ENCODE peak calls at places on chromosomes 6 and 20, in eight cellular contexts. P is psoas muscle, G is pancreas, D is fibroblast of lung, S is kidney, K is ovary, T is OCI-LY7, C is esophagus squamous epithelium. A is an unnamed sample.

GRCh38 chr6:166633732-166634535 is 6.9 kb upstream of the RPS6KA2 start:
- DNase-seq in K (no peak), P (peak), G (peak), C (no peak), T (no peak), S (no peak), D (peak), A (peak)

GRCh38 chr6:156849806-156850205 is 72.6 kb downstream of the ARID1B start:
- DNase-seq in D (no peak), K (no peak), C (no peak), P (no peak), G (no peak), S (no peak), T (peak), A (no peak)

GRCh38 chr6:30171677-30172471 is 8.5 kb downstream of the TRIM15 start:
- DNase-seq in D (peak), P (no peak), G (no peak), K (peak), S (no peak), C (no peak), T (peak), A (no peak)

GRCh38 chr6:95923518-95923917 is 92.3 kb upstream of the FUT9 start:
- DNase-seq in P (no peak), K (no peak), G (peak), D (no peak), T (peak), S (no peak), C (no peak), A (no peak)

GRCh38 chr20:41002842-41003142 is 25.8 kb upstream of the TOP1 start:
- DNase-seq in T (no peak), S (peak), P (no peak), C (no peak), D (no peak), G (no peak), K (no peak), A (no peak)

GRCh38 chr6:26336355-26337198 is 28.4 kb upstream of the BTN3A2 start:
- DNase-seq in D (peak), G (no peak), T (peak), C (no peak), S (no peak), P (no peak), K (no peak), A (no peak)

GRCh38 chr20:62177307-62177706 is 5.5 kb upstream of the MTG2 start:
- DNase-seq in K (no peak), C (no peak), D (no peak), G (no peak), S (no peak), T (no peak), P (no peak), A (no peak)

GRCh38 chr20:57023007-57023406 is 243.4 kb downstream of the BMP7 start:
- DNase-seq in T (no peak), G (no peak), K (no peak), P (no peak), C (no peak), D (no peak), S (no peak), A (no peak)

GRCh38 chr6:27275025-27275956 is 27.8 kb downstream of the PRSS16 start:
- DNase-seq in P (no peak), C (no peak), K (no peak), T (no peak), G (no peak), S (no peak), D (no peak), A (no peak)

GRCh38 chr20:10674684-10675455 is 1.1 kb upstream of the JAG1 start:
- DNase-seq in P (peak), C (no peak), G (peak), K (peak), D (peak), T (peak), S (peak), A (peak)

GRCh38 chr6:42428326-42429041 is 23.2 kb downstream of the TRERF1 start:
- DNase-seq in T (no peak), G (peak), S (peak), C (no peak), K (no peak), P (peak), D (peak), A (no peak)

GRCh38 chr6:36853325-36853724 is 14.1 kb upstream of the CPNE5 start:
- DNase-seq in S (no peak), G (no peak), K (no peak), P (no peak), C (no peak), T (no peak), D (peak), A (no peak)

GRCh38 chr6:87909849-87910248 is 137.8 kb upstream of the SPACA1 start:
- DNase-seq in D (peak), T (no peak), C (no peak), S (no peak), G (no peak), P (no peak), K (no peak), A (no peak)

GRCh38 chr6:138088307-138088744 is 18.9 kb downstream of the PERP start:
- DNase-seq in D (peak), C (no peak), G (peak), S (no peak), K (no peak), T (no peak), P (no peak), A (no peak)

GRCh38 chr20:20407891-20408805 is 40.2 kb downstream of the INSM1 start:
- DNase-seq in C (no peak), G (no peak), K (no peak), T (no peak), P (no peak), S (no peak), D (peak), A (no peak)

GRCh38 chr20:49278817-49279676 is 1.2 kb upstream of the ZNFX1 start:
- DNase-seq in K (peak), G (peak), D (no peak), C (no peak), S (no peak), P (no peak), T (peak), A (no peak)

GRCh38 chr6:144266091-144266649 is 19.0 kb upstream of the UTRN start:
- DNase-seq in T (no peak), P (peak), K (peak), G (peak), D (peak), C (peak), S (no peak), A (peak)

GRCh38 chr20:24522452-24523330 is 53.3 kb downstream of the SYNDIG1 start:
- DNase-seq in K (no peak), G (no peak), T (no peak), C (no peak), S (no peak), D (no peak), P (no peak), A (no peak)

GRCh38 chr6:149210376-149210775 is 107.1 kb upstream of the TAB2 start:
- DNase-seq in K (no peak), P (no peak), G (no peak), S (no peak), D (peak), T (no peak), C (no peak), A (no peak)

GRCh38 chr6:149963212-149963461 is 606 bp upstream of the ULBP1 start:
- DNase-seq in S (no peak), C (no peak), D (peak), P (no peak), G (peak), T (peak), K (no peak), A (no peak)

GRCh38 chr6:156279306-156279969 is 497.7 kb upstream of the ARID1B start:
- DNase-seq in T (peak), K (no peak), P (no peak), D (no peak), G (no peak), S (no peak), C (no peak), A (no peak)

GRCh38 chr20:51059862-51060261 is 37.0 kb upstream of the KCNG1 start:
- DNase-seq in G (no peak), S (no peak), D (peak), K (no peak), C (no peak), P (no peak), T (no peak), A (no peak)

GRCh38 chr6:13272131-13273046 is 55.9 kb downstream of the TBC1D7 start:
- DNase-seq in S (peak), C (no peak), D (peak), K (no peak), G (no peak), P (peak), T (peak), A (no peak)

GRCh38 chr6:169913096-169913615 is 161.7 kb downstream of the ERMARD start:
- DNase-seq in G (no peak), S (no peak), D (no peak), P (no peak), K (no peak), C (no peak), T (no peak), A (no peak)

GRCh38 chr6:148709577-148709976 is 37.3 kb upstream of the UST start:
- DNase-seq in D (peak), P (no peak), G (no peak), S (no peak), C (no peak), K (no peak), T (no peak), A (no peak)

GRCh38 chr6:155434117-155434516 is 21.5 kb downstream of the NOX3 start:
- DNase-seq in C (no peak), D (no peak), G (no peak), P (no peak), T (no peak), K (no peak), S (no peak), A (no peak)

GRCh38 chr6:75084872-75085381 is 120.9 kb downstream of the COL12A1 start:
- DNase-seq in C (no peak), G (peak), K (peak), T (no peak), P (no peak), S (peak), D (no peak), A (no peak)

GRCh38 chr6:89667872-89668556 is 29.5 kb upstream of the LYRM2 start:
- DNase-seq in K (no peak), S (no peak), P (no peak), C (no peak), D (peak), G (no peak), T (no peak), A (no peak)

GRCh38 chr6:119110601-119111548 is 32.4 kb upstream of the FAM184A start:
- DNase-seq in G (peak), K (no peak), C (no peak), S (no peak), P (no peak), T (peak), D (peak), A (no peak)

GRCh38 chr20:8946036-8946926 is 122.6 kb upstream of the PLCB4 start:
- DNase-seq in C (no peak), G (no peak), K (no peak), S (no peak), D (no peak), P (no peak), T (no peak), A (no peak)

GRCh38 chr6:49806145-49806544 is 19.1 kb upstream of the PGK2 start:
- DNase-seq in C (no peak), D (no peak), T (no peak), G (no peak), P (no peak), S (no peak), K (no peak), A (no peak)

GRCh38 chr20:61710108-61710507 is 355.6 kb downstream of the TAF4 start:
- DNase-seq in C (no peak), G (no peak), P (no peak), S (no peak), K (no peak), T (no peak), D (no peak), A (no peak)

GRCh38 chr6:31729979-31730630 is 1.0 kb upstream of the DDAH2 start:
- DNase-seq in P (peak), S (peak), K (peak), G (peak), C (no peak), D (peak), T (peak), A (peak)

GRCh38 chr20:4883546-4883945 is 117.8 kb downstream of the SLC23A2 start:
- DNase-seq in C (no peak), K (no peak), S (no peak), P (no peak), T (no peak), D (no peak), G (no peak), A (peak)

GRCh38 chr6:75830959-75831885 is 82.2 kb downstream of the MYO6 start:
- DNase-seq in T (no peak), G (no peak), K (no peak), C (no peak), S (no peak), P (no peak), D (peak), A (no peak)

GRCh38 chr6:56759521-56759920 is 116.8 kb upstream of the DST start:
- DNase-seq in P (no peak), D (no peak), T (no peak), C (no peak), G (no peak), K (no peak), S (no peak), A (no peak)

GRCh38 chr6:158233214-158233795 is 65.2 kb downstream of the GTF2H5 start:
- DNase-seq in T (peak), D (no peak), C (no peak), K (no peak), G (no peak), P (no peak), S (no peak), A (no peak)

GRCh38 chr6:133892444-133893323 is 3.8 kb downstream of the TCF21 start:
- DNase-seq in T (no peak), K (peak), D (no peak), P (no peak), G (no peak), S (no peak), C (no peak), A (no peak)

GRCh38 chr6:118725944-118726343 is 74.6 kb upstream of the CEP85L start:
- DNase-seq in S (no peak), P (no peak), D (no peak), K (no peak), G (no peak), C (no peak), T (no peak), A (no peak)

GRCh38 chr20:46820682-46821081 is 74.0 kb upstream of the EYA2 start:
- DNase-seq in K (no peak), S (no peak), T (no peak), D (no peak), C (no peak), G (no peak), P (no peak), A (no peak)
- H3K4me3 ChIP-seq in K (no peak), S (no peak), T (no peak), D (no peak), C (no peak), G (no peak), P (no peak), A (no peak)

GRCh38 chr20:31740208-31740607 is 1.1 kb downstream of the TPX2 start:
- DNase-seq in P (no peak), G (no peak), T (peak), C (no peak), S (no peak), D (peak), K (no peak), A (no peak)

GRCh38 chr20:31739550-31739863 is 417 bp downstream of the TPX2 start:
- DNase-seq in G (no peak), C (no peak), D (no peak), S (no peak), K (no peak), T (no peak), P (no peak), A (no peak)

GRCh38 chr20:31740656-31741323 is 1.7 kb downstream of the TPX2 start:
- DNase-seq in K (no peak), S (no peak), C (no peak), T (no peak), G (no peak), P (no peak), D (no peak), A (no peak)

GRCh38 chr20:31738729-31739549 is at the start of gene TPX2:
- DNase-seq in K (peak), P (peak), D (peak), C (peak), S (peak), T (peak), G (peak), A (peak)
- H3K27ac ChIP-seq in K (no peak), P (peak), D (peak), C (peak), S (peak), T (peak), G (peak), A (peak)

GRCh38 chr6:125469915-125470314 is 168.1 kb upstream of the HDDC2 start:
- DNase-seq in T (no peak), S (no peak), P (no peak), K (no peak), G (no peak), C (no peak), D (no peak), A (no peak)
- TF ChIP-seq CTCF in T (no peak), S (no peak), P (no peak), K (no peak), G (no peak), C (no peak), D (no peak), A (no peak)

DNA sequence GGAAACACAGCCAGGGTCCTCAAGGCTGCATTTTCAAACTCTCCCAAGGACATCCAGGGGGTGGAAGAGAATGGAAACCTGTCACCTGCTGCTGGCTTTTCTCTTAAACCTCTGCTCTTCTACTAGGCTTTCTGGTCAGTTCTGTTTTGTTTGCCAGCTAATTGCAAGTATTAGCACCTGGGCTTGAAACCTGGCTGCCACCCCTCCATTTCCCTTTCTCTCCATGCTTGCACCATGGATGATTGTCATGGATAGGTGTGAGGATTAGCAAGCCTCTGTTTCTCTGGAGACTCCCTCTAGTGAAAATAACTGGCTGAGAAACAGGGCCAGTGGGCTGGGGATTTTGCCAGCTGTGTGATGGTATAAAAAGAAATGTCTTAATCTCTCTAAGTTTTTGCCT is 33.0 kb upstream of the GPR6 start:
- DNase-seq in K (no peak), C (no peak), P (no peak), D (no peak), G (no peak), T (no peak), S (no peak), A (no peak)
- H3K4me3 ChIP-seq in K (no peak), C (no peak), P (no peak), D (no peak), G (no peak), T (no peak), S (no peak), A (no peak)

GRCh38 chr20:58650776-58651547 is at the start of gene STX16:
- DNase-seq in G (peak), C (peak), S (peak), D (peak), P (peak), K (peak), T (peak), A (peak)

GRCh38 chr20:58647814-58648501 is 3.1 kb upstream of the STX16 start:
- DNase-seq in T (no peak), D (peak), C (no peak), S (peak), G (no peak), K (no peak), P (no peak), A (no peak)

GRCh38 chr20:58650181-58650775 is 805 bp upstream of the STX16 start:
- DNase-seq in P (no peak), C (no peak), T (no peak), D (peak), S (no peak), G (peak), K (peak), A (no peak)

GRCh38 chr20:58651548-58651822 is 402 bp downstream of the STX16 start:
- DNase-seq in P (no peak), C (no peak), G (no peak), T (peak), K (no peak), S (no peak), D (no peak), A (no peak)

GRCh38 chr20:58649288-58650180 is 1.5 kb upstream of the STX16 start:
- DNase-seq in T (no peak), S (peak), D (no peak), C (no peak), K (peak), G (peak), P (no peak), A (no peak)
- H3K27ac ChIP-seq in T (no peak), S (peak), D (no peak), C (peak), K (peak), G (peak), P (peak), A (peak)

DNA sequence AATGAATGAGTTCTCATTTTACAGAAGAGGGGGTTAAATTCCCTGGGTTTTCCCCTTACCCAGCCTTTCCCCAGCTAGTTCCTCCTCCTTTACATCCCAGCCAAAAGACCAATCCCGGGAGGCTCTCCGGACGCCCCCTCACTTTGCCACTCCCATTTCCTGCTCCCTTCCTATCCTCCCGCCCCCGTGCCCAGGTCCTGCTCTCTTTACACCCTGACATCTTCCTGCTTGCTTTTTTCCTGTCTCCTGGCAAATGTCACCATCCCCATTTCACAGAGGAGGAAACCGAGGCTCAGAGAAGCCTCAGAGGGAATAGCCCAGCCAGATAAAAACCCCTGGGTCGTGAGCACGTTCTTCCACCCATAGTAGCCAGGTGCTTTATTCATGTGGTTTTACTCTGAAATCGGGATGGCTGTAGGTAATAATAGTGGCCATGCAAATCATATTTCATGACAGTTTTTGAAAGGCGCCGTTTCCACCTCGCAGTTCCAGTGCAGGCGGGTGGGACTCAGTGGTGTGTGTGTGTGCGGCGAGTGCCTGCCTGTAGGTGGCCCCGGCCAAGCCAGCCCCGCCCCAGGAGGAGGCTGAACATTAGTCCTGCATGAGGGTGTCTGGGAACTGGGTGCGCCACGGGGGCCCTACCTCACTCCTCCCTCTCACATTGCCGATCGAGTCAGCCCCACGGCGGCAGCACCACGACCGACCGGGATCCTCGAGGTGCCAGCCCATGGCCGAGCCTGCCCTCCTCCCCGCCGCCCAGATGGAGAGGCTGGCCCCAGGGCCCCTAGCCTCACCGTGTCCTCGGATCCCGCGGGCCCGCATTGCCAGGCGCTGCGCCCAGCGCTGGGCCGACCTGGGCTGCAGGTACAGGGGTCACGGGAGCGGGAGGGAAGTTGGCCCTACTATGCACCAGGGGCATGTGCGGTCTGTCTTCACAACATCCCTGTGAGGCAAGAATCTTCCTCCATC is at the start of gene ARHGAP40:
- DNase-seq in G (no peak), C (no peak), T (no peak), D (peak), S (peak), P (no peak), K (no peak), A (no peak)
- TF ChIP-seq CTCF in G (no peak), C (no peak), T (no peak), D (no peak), S (no peak), P (no peak), K (no peak), A (no peak)

GRCh38 chr6:11711994-11712698 is 66.5 kb downstream of the ADTRP start:
- DNase-seq in S (no peak), G (no peak), C (no peak), K (no peak), D (peak), T (no peak), P (no peak), A (no peak)
- H3K4me3 ChIP-seq in S (no peak), G (no peak), C (no peak), K (no peak), D (no peak), T (no peak), P (no peak), A (no peak)